ENCODE peak calls at places on chromosomes 5 and 9, in five cellular contexts. L is IMR-90, J is spleen, B is heart left ventricle, C is thyroid gland. F is an unnamed sample. For H3K4me1, the result is how much of the 10 kb centered on the place peaks cover.

GRCh38 chr5:33810491-33811120 is 81.2 kb downstream of the ADAMTS12 start:
- DNase-seq in L (peak), J (no peak), B (peak), C (no peak), F (no peak)

GRCh38 chr5:17309462-17309861 is 92.0 kb downstream of the BASP1 start:
- DNase-seq in L (no peak), J (no peak), B (no peak), C (no peak), F (no peak)

GRCh38 chr5:119453045-119453383 is 717 bp downstream of the HSD17B4 start:
- DNase-seq in L (peak), J (no peak), B (peak), C (peak), F (peak)

GRCh38 chr9:105510024-105510423 is 47.9 kb upstream of the FKTN start:
- DNase-seq in L (peak), J (no peak), B (no peak), C (no peak), F (no peak)

GRCh38 chr5:751496-751895 is 33.0 kb downstream of the ZDHHC11B start:
- DNase-seq in L (no peak), J (no peak), B (no peak), C (no peak), F (peak)

GRCh38 chr5:154196955-154197652 is 6.6 kb downstream of the GALNT10 start:
- DNase-seq in L (peak), J (no peak), B (no peak), C (no peak), F (no peak)

GRCh38 chr5:170306381-170306790 is 8.8 kb upstream of the LCP2 start:
- DNase-seq in L (peak), J (no peak), B (peak), C (peak), F (peak)

GRCh38 chr5:58455066-58455465 is 4.8 kb downstream of the PLK2 start:
- DNase-seq in L (peak), J (no peak), B (no peak), C (no peak), F (no peak)

GRCh38 chr9:124309665-124310064 is 51.9 kb downstream of the NEK6 start:
- DNase-seq in L (peak), J (no peak), B (no peak), C (no peak), F (peak)

GRCh38 chr9:109010676-109011655 is 2.3 kb downstream of the CTNNAL1 start:
- DNase-seq in L (peak), J (no peak), B (no peak), C (peak), F (peak)

GRCh38 chr5:103119067-103119764 is 722 bp downstream of the GIN1 start:
- DNase-seq in L (peak), J (no peak), B (no peak), C (no peak), F (no peak)

GRCh38 chr5:130520211-130520610 is 615.9 kb downstream of the CHSY3 start:
- DNase-seq in L (no peak), J (no peak), B (no peak), C (no peak), F (no peak)

GRCh38 chr5:155729684-155730059 is 597.3 kb upstream of the SGCD start:
- DNase-seq in L (no peak), J (peak), B (peak), C (peak), F (peak)

GRCh38 chr9:125759812-125760134 is 12.6 kb downstream of the PBX3 start:
- DNase-seq in L (no peak), J (no peak), B (no peak), C (peak), F (no peak)

GRCh38 chr5:180113660-180114303 is 42.2 kb upstream of the RNF130 start:
- DNase-seq in L (no peak), J (no peak), B (no peak), C (no peak), F (no peak)

GRCh38 chr9:20941177-20941690 is 90.2 kb downstream of the HACD4 start:
- DNase-seq in L (peak), J (no peak), B (no peak), C (peak), F (peak)

GRCh38 chr5:84683594-84683993 is 298.9 kb upstream of the EDIL3 start:
- DNase-seq in L (no peak), J (no peak), B (no peak), C (no peak), F (no peak)

GRCh38 chr9:110815361-110815760 is 146.8 kb downstream of the MUSK start:
- DNase-seq in L (no peak), J (no peak), B (no peak), C (no peak), F (no peak)

GRCh38 chr9:11092974-11093373 is 480.2 kb upstream of the PTPRD start:
- DNase-seq in L (no peak), J (no peak), B (no peak), C (no peak), F (no peak)

GRCh38 chr5:81180780-81181179 is 52.3 kb upstream of the CKMT2 start:
- DNase-seq in L (no peak), J (no peak), B (no peak), C (no peak), F (no peak)

GRCh38 chr9:38017149-38017884 is 51.7 kb downstream of the SHB start:
- DNase-seq in L (peak), J (no peak), B (peak), C (peak), F (peak)

GRCh38 chr9:131657456-131657855 is 82.4 kb downstream of the RAPGEF1 start:
- DNase-seq in L (no peak), J (no peak), B (no peak), C (no peak), F (no peak)

GRCh38 chr9:103755441-103755840 is 338.7 kb upstream of the SMC2 start:
- DNase-seq in L (no peak), J (no peak), B (no peak), C (no peak), F (no peak)

GRCh38 chr5:568061-568781 is 43.9 kb upstream of the CEP72 start:
- DNase-seq in L (no peak), J (no peak), B (no peak), C (no peak), F (no peak)

GRCh38 chr5:159392881-159393280 is 62.6 kb upstream of the IL12B start:
- DNase-seq in L (no peak), J (no peak), B (no peak), C (no peak), F (no peak)

GRCh38 chr5:154435226-154435625 is 10.6 kb upstream of the SAP30L start:
- DNase-seq in L (no peak), J (no peak), B (no peak), C (no peak), F (no peak)

GRCh38 chr9:98796364-98797101 is at the start of gene ANKS6:
- DNase-seq in L (peak), J (peak), B (peak), C (peak), F (peak)

GRCh38 chr5:50967388-50968039 is 301.1 kb downstream of the PARP8 start:
- DNase-seq in L (no peak), J (peak), B (peak), C (no peak), F (no peak)

GRCh38 chr9:123400926-123401503 is 45.0 kb downstream of the CRB2 start:
- DNase-seq in L (no peak), J (no peak), B (no peak), C (no peak), F (no peak)

GRCh38 chr5:150272531-150272930 is 17.0 kb downstream of the CAMK2A start:
- DNase-seq in L (peak), J (no peak), B (no peak), C (no peak), F (no peak)

GRCh38 chr5:149235841-149236240 is 35.8 kb upstream of the AFAP1L1 start:
- DNase-seq in L (no peak), J (no peak), B (peak), C (no peak), F (no peak)

GRCh38 chr5:149237662-149238061 is 34.0 kb upstream of the AFAP1L1 start:
- DNase-seq in L (no peak), J (no peak), B (no peak), C (no peak), F (no peak)

GRCh38 chr5:149239917-149240316 is 31.7 kb upstream of the AFAP1L1 start:
- DNase-seq in L (no peak), J (peak), B (no peak), C (no peak), F (no peak)

GRCh38 chr5:149240354-149240998 is 31.2 kb upstream of the AFAP1L1 start:
- DNase-seq in L (no peak), J (peak), B (no peak), C (peak), F (no peak)

DNA sequence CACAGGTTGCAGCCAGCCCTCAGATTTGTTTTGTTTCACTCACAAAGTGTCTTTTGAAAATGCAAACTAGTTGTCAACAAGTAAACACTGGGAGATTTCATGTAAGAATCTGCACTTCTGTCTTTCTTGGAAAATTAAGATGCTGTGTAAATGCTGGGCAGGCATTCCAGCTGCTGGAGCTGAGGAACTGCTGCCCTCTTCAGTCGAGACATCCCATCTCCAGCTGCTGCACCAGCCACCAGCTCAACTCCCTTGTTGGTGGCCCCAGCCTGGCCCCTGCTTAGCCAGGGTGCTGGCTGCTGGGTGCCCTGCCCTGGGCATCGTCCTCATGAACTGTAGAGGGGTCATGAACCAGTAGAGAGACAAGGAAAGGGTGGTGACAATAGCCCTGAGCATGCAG is 33.1 kb upstream of the AFAP1L1 start:
- DNase-seq in L (no peak), J (no peak), B (no peak), C (no peak), F (no peak)
- TF ChIP-seq CTCF in L (peak), J (no peak), B (no peak), C (no peak), F (no peak)

GRCh38 chr5:32777733-32778132 is 66.6 kb downstream of the NPR3 start:
- DNase-seq in L (no peak), J (no peak), B (no peak), C (no peak), F (no peak)

GRCh38 chr5:32776203-32776602 is 65.1 kb downstream of the NPR3 start:
- DNase-seq in L (no peak), J (no peak), B (no peak), C (no peak), F (no peak)

GRCh38 chr5:32779754-32780415 is 68.8 kb downstream of the NPR3 start:
- DNase-seq in L (no peak), J (no peak), B (no peak), C (peak), F (no peak)

GRCh38 chr5:32778403-32778802 is 67.3 kb downstream of the NPR3 start:
- DNase-seq in L (no peak), J (no peak), B (no peak), C (no peak), F (no peak)

DNA sequence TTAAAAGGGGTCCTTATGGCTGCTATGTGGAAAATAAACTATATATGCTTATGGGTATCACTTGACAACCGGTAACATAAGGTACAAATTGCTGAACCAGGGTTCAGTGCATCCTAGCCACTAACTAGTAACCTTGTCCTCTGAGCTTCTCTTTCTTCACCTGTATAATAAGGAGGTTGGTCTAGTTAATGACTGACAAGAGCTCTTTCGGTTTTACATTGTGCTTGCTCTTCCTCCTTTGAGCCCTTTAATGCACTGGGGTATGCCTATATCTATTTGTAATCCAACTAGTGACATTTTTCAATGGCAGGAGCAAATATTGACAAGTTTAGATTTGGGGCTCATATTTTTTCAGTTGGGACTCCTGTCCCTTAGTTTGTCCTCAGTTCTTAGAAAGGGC is 66.1 kb downstream of the NPR3 start:
- DNase-seq in L (no peak), J (no peak), B (no peak), C (no peak), F (no peak)
- TF ChIP-seq POLR2A in L (no peak), J (no peak), B (no peak), C (no peak), F (no peak)

GRCh38 chr5:56814361-56814962 is 887 bp upstream of the MAP3K1 start:
- DNase-seq in L (no peak), J (peak), B (peak), C (peak), F (peak)
- H3K4me1 ChIP-seq in L (under half), J (under half), B (under half), C (under half), F (under half)

DNA sequence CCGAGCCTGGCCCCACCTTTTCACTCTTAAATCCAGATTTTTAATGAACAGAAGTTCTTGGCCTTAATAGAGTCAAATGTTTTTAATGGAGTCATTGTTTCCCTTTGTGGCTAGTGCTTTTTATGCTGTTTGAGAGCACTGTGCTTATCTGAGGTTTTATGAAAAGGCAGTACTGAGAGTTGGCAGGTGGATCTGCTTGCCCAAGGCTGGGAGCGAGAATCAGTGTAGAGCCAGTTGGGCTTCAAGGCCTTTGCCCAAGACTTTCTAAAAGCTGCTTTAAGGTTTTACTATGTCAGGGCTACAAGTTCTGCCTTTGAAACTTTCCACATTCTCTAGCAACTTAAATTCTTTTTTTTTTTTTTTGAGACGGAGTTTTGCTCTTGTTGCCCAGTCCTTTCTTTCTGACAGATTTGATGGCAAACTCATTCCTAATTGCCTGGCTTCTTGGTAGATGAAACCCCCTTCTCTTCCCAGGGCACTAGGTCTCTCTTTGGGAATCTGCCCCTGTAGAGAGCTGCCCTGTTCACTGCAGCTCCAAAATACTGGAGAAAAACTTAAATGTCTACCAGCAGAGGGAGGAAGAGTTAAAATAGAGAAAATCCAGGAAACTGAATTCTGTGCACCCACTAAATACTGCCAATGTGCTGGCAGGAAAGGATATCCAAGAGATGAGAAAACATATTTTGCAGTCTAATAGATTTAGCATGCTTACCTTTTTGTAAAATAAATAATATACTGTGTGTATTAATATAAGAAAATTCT is 36.9 kb upstream of the CDK20 start:
- DNase-seq in L (peak), J (no peak), B (no peak), C (no peak), F (no peak)
- TF ChIP-seq CTCF in L (no peak), J (no peak), B (no peak), C (no peak), F (no peak)

GRCh38 chr9:127931092-127931881 is 710 bp upstream of the PIP5KL1 start:
- DNase-seq in L (peak), J (no peak), B (no peak), C (peak), F (peak)

GRCh38 chr9:127928232-127929043 is 2.1 kb downstream of the PIP5KL1 start:
- DNase-seq in L (no peak), J (no peak), B (no peak), C (no peak), F (no peak)

GRCh38 chr9:127930298-127931091 is at the start of gene PIP5KL1:
- DNase-seq in L (peak), J (peak), B (peak), C (peak), F (peak)

GRCh38 chr9:127927457-127928231 is 2.9 kb downstream of the PIP5KL1 start:
- DNase-seq in L (no peak), J (no peak), B (no peak), C (no peak), F (peak)

GRCh38 chr9:127929044-127929979 is 1.3 kb downstream of the PIP5KL1 start:
- DNase-seq in L (no peak), J (no peak), B (no peak), C (no peak), F (peak)
- TF ChIP-seq POLR2A in L (no peak), J (no peak), B (no peak), C (no peak), F (no peak)

DNA sequence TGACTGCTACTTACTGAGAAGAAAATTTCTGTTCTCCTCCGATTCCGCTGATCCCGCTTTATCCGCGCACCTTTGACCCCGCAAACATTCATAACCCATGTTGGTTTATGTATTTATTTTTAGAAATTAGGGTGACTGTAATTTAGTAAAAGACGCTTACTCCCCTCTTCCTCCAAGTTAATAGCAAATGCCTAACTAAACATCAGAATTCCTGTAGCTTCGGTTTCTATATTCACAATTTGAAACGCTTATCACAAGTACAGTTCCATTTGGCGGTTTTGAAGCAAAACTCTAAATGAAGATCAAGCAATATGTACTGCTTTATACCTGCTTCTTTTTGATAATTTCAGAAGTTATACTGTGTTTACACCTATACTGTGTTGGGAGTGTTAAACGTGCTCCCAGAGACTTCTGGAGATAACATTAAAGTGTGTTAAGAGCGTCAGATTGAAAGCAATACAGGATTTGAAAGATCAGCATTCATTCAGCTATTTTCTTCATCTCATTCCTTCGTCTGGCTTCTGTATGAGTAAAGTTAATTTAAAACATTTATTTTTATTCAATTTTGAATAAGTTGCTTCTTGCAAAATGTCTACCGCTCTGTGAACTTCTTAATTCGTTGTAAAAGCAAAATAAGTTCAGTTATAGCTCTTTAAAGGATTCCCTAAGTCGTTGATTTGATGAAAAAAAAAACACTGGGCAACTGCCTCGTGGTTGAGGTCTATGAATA is 2.4 kb downstream of the PRDM6 start:
- DNase-seq in L (peak), J (no peak), B (no peak), C (no peak), F (no peak)
- H3K4me1 ChIP-seq in L (under half), J (under half), B (under half), C (under half), F (under half)

DNA sequence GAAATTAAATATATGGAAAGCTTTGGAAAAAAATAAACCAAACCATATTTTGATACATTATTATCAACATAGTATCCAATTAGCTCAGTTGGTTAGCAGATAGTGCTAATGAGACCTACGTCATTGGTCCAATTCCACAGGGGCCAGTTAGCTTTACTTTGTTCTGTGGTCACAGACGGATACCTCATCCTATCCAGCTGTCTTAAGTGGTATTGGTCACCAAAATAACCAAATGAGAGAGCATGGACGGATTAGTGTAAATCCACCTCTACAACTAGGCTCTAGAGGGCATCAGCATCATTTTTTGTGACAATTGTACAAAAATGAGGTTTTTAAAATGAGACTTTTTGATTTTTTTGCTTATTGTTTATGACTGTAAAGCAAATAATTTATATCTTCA is 364.2 kb downstream of the KIAA0825 start:
- DNase-seq in L (no peak), J (no peak), B (no peak), C (no peak), F (no peak)
- TF ChIP-seq CTCF in L (no peak), J (no peak), B (no peak), C (no peak), F (no peak)